ENCODE peak calls at places on chromosomes 1 and 21, in nine cellular contexts. T is hepatocyte; E is effector CD4-positive, alpha-beta T cell; Z is activated T-cell treated with anti-CD3 and anti-CD28 coated beads, Interleukin-2, amount 50 U/mL, for 4 hours; Q is GM12878; F is posterior cingulate gyrus; G is thoracic aorta; R is HT1080; K is SK-N-SH. A is an unnamed sample.

GRCh38 chr21:29024474-29025327 is at the start of gene USP16:
- DNase-seq in K (peak; percentile 95), R (peak; percentile 97), E (peak; percentile 90), Q (peak; percentile 99), Z (peak; percentile 88), F (peak; percentile 99), T (peak; percentile 96), G (peak; percentile 89), A (peak; percentile 98)

GRCh38 chr1:223202376-223202775 is 59.3 kb upstream of the TLR5 start:
- DNase-seq in K (no peak), G (no peak), E (no peak), Q (no peak), F (peak; percentile 59), Z (no peak), R (no peak), T (no peak), A (no peak)

GRCh38 chr1:119141020-119141424 is 569 bp upstream of the WARS2 start:
- DNase-seq in R (peak; percentile 64), G (no peak), Q (peak; percentile 7), E (no peak), K (no peak), Z (peak; percentile 24), T (peak; percentile 8), F (no peak), A (no peak)

GRCh38 chr1:205059660-205060059 is 16.6 kb downstream of the CNTN2 start:
- DNase-seq in R (no peak), T (no peak), K (no peak), F (peak; percentile 50), G (no peak), Z (no peak), Q (no peak), E (no peak), A (no peak)

GRCh38 chr1:11054181-11054580 is 5.6 kb downstream of the SRM start:
- DNase-seq in Z (no peak), E (no peak), R (no peak), Q (no peak), F (peak; percentile 55), T (no peak), K (no peak), G (no peak), A (no peak)

GRCh38 chr1:106699436-106699835 is 357.0 kb upstream of the PRMT6 start:
- DNase-seq in T (no peak), G (no peak), F (no peak), Z (no peak), E (no peak), Q (no peak), K (no peak), R (no peak), A (no peak)

GRCh38 chr1:36650200-36651065 is 167.7 kb upstream of the CSF3R start:
- DNase-seq in T (peak; percentile 80), G (no peak), K (peak; percentile 73), R (peak; percentile 53), Q (no peak), E (peak; percentile 39), F (peak; percentile 94), Z (peak; percentile 51), A (peak; percentile 82)

GRCh38 chr1:209349372-209350324 is 233.9 kb upstream of the CAMK1G start:
- DNase-seq in Q (no peak), E (no peak), G (no peak), R (peak; percentile 62), F (no peak), K (peak; percentile 69), T (peak; percentile 40), Z (no peak), A (no peak)

GRCh38 chr1:159934136-159935039 is 9.1 kb upstream of the TAGLN2 start:
- DNase-seq in G (no peak), F (peak; percentile 70), Z (no peak), K (no peak), Q (no peak), R (no peak), E (no peak), T (no peak), A (no peak)

GRCh38 chr1:109619655-109620395 is at the start of gene AMPD2:
- DNase-seq in T (peak; percentile 90), E (peak; percentile 62), R (peak; percentile 79), Q (peak; percentile 48), G (no peak), Z (peak; percentile 66), K (peak; percentile 90), F (peak; percentile 93), A (peak; percentile 60)

GRCh38 chr1:147808025-147808424 is 47.6 kb upstream of the GJA5 start:
- DNase-seq in G (no peak), Q (no peak), T (peak; percentile 38), F (no peak), R (no peak), E (no peak), K (no peak), Z (no peak), A (no peak)

GRCh38 chr1:15667362-15667761 is 16.8 kb upstream of the PLEKHM2 start:
- DNase-seq in Q (no peak), F (peak; percentile 92), R (no peak), E (no peak), T (no peak), K (no peak), Z (no peak), G (no peak), A (no peak)

GRCh38 chr1:59718064-59718988 is 96.4 kb upstream of the HOOK1 start:
- DNase-seq in G (no peak), Q (no peak), F (no peak), E (no peak), K (no peak), R (no peak), T (peak; percentile 43), Z (no peak), A (no peak)

GRCh38 chr1:205448540-205449253 is 7.1 kb downstream of the BLACAT1 start:
- DNase-seq in T (no peak), E (no peak), K (no peak), F (peak; percentile 66), R (no peak), Z (no peak), G (no peak), Q (no peak), A (no peak)

GRCh38 chr1:56577859-56578663 is 1.3 kb downstream of the PLPP3 start:
- DNase-seq in F (peak; percentile 90), G (no peak), E (no peak), Q (no peak), R (peak; percentile 34), Z (no peak), T (peak; percentile 72), K (peak; percentile 74), A (peak; percentile 36)

GRCh38 chr1:14138627-14139026 is 438.6 kb downstream of the PRDM2 start:
- DNase-seq in Q (no peak), R (no peak), E (no peak), G (no peak), F (peak; percentile 70), K (no peak), Z (no peak), T (no peak), A (no peak)

GRCh38 chr21:44759628-44760285 is 41.9 kb downstream of the UBE2G2 start:
- DNase-seq in T (no peak), Z (no peak), E (no peak), G (no peak), Q (no peak), F (peak; percentile 39), K (no peak), R (no peak), A (no peak)

GRCh38 chr1:25700124-25700523 is 83.5 kb downstream of the MAN1C1 start:
- DNase-seq in K (no peak), Z (no peak), T (peak; percentile 26), F (peak; percentile 88), G (no peak), Q (no peak), R (no peak), E (no peak), A (no peak)

GRCh38 chr1:117147341-117147831 is 25.8 kb upstream of the TRIM45 start:
- DNase-seq in G (no peak), T (no peak), R (no peak), K (no peak), Q (no peak), F (no peak), E (no peak), Z (no peak), A (no peak)

GRCh38 chr1:231130509-231130908 is 31.3 kb upstream of the TRIM67 start:
- DNase-seq in T (no peak), K (no peak), R (no peak), Q (no peak), E (no peak), G (no peak), F (no peak), Z (no peak), A (no peak)

GRCh38 chr1:197614916-197615692 is 160.2 kb downstream of the DENND1B start:
- DNase-seq in Q (peak; percentile 5), E (peak; percentile 3), K (no peak), F (peak; percentile 49), Z (no peak), G (no peak), T (peak; percentile 67), R (peak; percentile 37), A (no peak)

GRCh38 chr1:224782601-224783000 is 146.9 kb upstream of the DNAH14 start:
- DNase-seq in F (no peak), Q (no peak), K (no peak), R (no peak), T (no peak), E (no peak), Z (no peak), G (no peak), A (no peak)

GRCh38 chr1:181748013-181748412 is 264.7 kb downstream of the CACNA1E start:
- DNase-seq in G (no peak), R (no peak), Q (no peak), K (no peak), T (no peak), F (no peak), Z (no peak), E (no peak), A (no peak)

GRCh38 chr1:184019066-184019465 is 18.5 kb downstream of the COLGALT2 start:
- DNase-seq in Q (no peak), R (no peak), K (no peak), T (no peak), G (no peak), E (no peak), F (no peak), Z (no peak), A (no peak)

GRCh38 chr21:44092201-44092600 is 15.0 kb upstream of the PWP2 start:
- DNase-seq in E (no peak), F (peak; percentile 85), G (no peak), T (no peak), K (no peak), Z (no peak), Q (no peak), R (no peak), A (peak; percentile 59)

GRCh38 chr1:156103521-156103947 is 11.0 kb upstream of the LMNA start:
- DNase-seq in G (no peak), E (peak; percentile 42), R (peak; percentile 59), F (no peak), T (no peak), Q (no peak), K (peak; percentile 61), Z (no peak), A (no peak)

GRCh38 chr1:154474802-154475201 is 27.2 kb upstream of the TDRD10 start:
- DNase-seq in G (no peak), K (no peak), T (peak; percentile 23), E (no peak), F (peak; percentile 94), Z (no peak), Q (no peak), R (peak; percentile 80), A (peak; percentile 82)

GRCh38 chr1:40344597-40344996 is 27.5 kb upstream of the COL9A2 start:
- DNase-seq in F (peak; percentile 81), R (peak; percentile 36), Z (peak; percentile 23), K (peak; percentile 13), G (peak; percentile 9), T (peak; percentile 68), Q (no peak), E (no peak), A (peak; percentile 70)

GRCh38 chr21:38352536-38353219 is 95.9 kb downstream of the KCNJ15 start:
- DNase-seq in E (peak; percentile 7), K (peak; percentile 35), R (peak; percentile 73), Q (no peak), Z (peak; percentile 27), G (no peak), F (peak; percentile 88), T (peak; percentile 79), A (peak; percentile 46)

GRCh38 chr1:67339623-67340343 is 32.1 kb downstream of the IL12RB2 start:
- DNase-seq in K (no peak), Z (no peak), T (peak; percentile 23), Q (peak; percentile 84), G (no peak), R (peak; percentile 91), F (no peak), E (no peak), A (peak; percentile 26)

GRCh38 chr1:6080469-6080868 is 34.8 kb downstream of the KCNAB2 start:
- DNase-seq in G (no peak), E (no peak), T (peak; percentile 21), F (peak; percentile 94), K (peak; percentile 70), R (no peak), Z (no peak), Q (no peak), A (no peak)

A was measured in head of caudate nucleus.